ENCODE peak calls at places on chromosome 12, in four cellular contexts. T is prostate gland, H is astrocyte, A is choroid plexus epithelial cell. Q is an unnamed sample.

GRCh38 chr12:101563197-101563596 is 31.6 kb upstream of the MYBPC1 start:
- DNase-seq in H (no peak), A (no peak), T (no peak), Q (no peak)

GRCh38 chr12:81502912-81503695 is 256.0 kb downstream of the PPFIA2 start:
- DNase-seq in A (peak), H (peak), T (no peak), Q (peak)

GRCh38 chr12:47757840-47758583 is 668 bp downstream of the RAPGEF3 start:
- DNase-seq in H (no peak), T (no peak), A (no peak), Q (no peak)

GRCh38 chr12:64681200-64682052 is 71.1 kb downstream of the RASSF3 start:
- DNase-seq in H (no peak), T (no peak), A (no peak), Q (no peak)

GRCh38 chr12:85468356-85469157 is 188.5 kb downstream of the ALX1 start:
- DNase-seq in A (peak), H (peak), T (peak), Q (peak)

GRCh38 chr12:101997102-101997501 is 64.7 kb downstream of the WASHC3 start:
- DNase-seq in H (no peak), A (no peak), T (no peak), Q (no peak)

GRCh38 chr12:111443586-111443985 is 37.9 kb downstream of the SH2B3 start:
- DNase-seq in T (no peak), A (peak), H (no peak), Q (no peak)

GRCh38 chr12:66942741-66943465 is 264.0 kb upstream of the GRIP1 start:
- DNase-seq in H (no peak), A (no peak), T (no peak), Q (no peak)

GRCh38 chr12:95788637-95789036 is 1.9 kb downstream of the NTN4 start:
- DNase-seq in H (peak), T (no peak), A (peak), Q (no peak)

GRCh38 chr12:122079038-122079531 is 529 bp downstream of the MLXIP start:
- DNase-seq in T (no peak), A (no peak), H (no peak), Q (no peak)

GRCh38 chr12:110791589-110791988 is 48.9 kb upstream of the PPP1CC start:
- DNase-seq in T (no peak), H (no peak), A (no peak), Q (no peak)

GRCh38 chr12:32155911-32156585 is 49.4 kb downstream of the BICD1 start:
- DNase-seq in A (no peak), H (no peak), T (no peak), Q (no peak)

GRCh38 chr12:26017484-26018211 is 59.2 kb downstream of the RASSF8 start:
- DNase-seq in T (no peak), A (peak), H (no peak), Q (no peak)

GRCh38 chr12:114355389-114356088 is 50.4 kb downstream of the TBX5 start:
- DNase-seq in H (no peak), A (no peak), T (no peak), Q (no peak)

GRCh38 chr12:49279706-49280159 is 14.9 kb downstream of the TUBA1C start:
- DNase-seq in T (no peak), A (no peak), H (peak), Q (no peak)

GRCh38 chr12:82593901-82594396 is 92.8 kb upstream of the TMTC2 start:
- DNase-seq in A (no peak), H (no peak), T (no peak), Q (no peak)

GRCh38 chr12:63404611-63405010 is 253.6 kb upstream of the AVPR1A start:
- DNase-seq in H (no peak), A (no peak), T (no peak), Q (no peak)

GRCh38 chr12:130435826-130436225 is 98.1 kb downstream of the PIWIL1 start:
- DNase-seq in T (no peak), A (no peak), H (no peak), Q (no peak)

GRCh38 chr12:15208140-15208539 is 13.1 kb downstream of the RERG start:
- DNase-seq in A (peak), T (no peak), H (no peak), Q (no peak)
- TF ChIP-seq CTCF in A (peak), T (no peak), H (peak), Q (no peak)

GRCh38 chr12:52455818-52456217 is 3.9 kb upstream of the KRT6B start:
- DNase-seq in H (no peak), A (peak), T (no peak), Q (no peak)
- H3K4me3 ChIP-seq in H (no peak), A (no peak), T (no peak), Q (no peak)

GRCh38 chr12:127108360-127109215 is 1158.4 kb upstream of the TMEM132C start:
- DNase-seq in A (peak), H (peak), T (peak), Q (peak)
- TF ChIP-seq CTCF in A (peak), H (peak), T (peak), Q (peak)

GRCh38 chr12:6376965-6377666 is 1.8 kb upstream of the SCNN1A start:
- DNase-seq in T (no peak), H (no peak), A (no peak), Q (no peak)

GRCh38 chr12:6374028-6374780 is 1.2 kb downstream of the SCNN1A start:
- DNase-seq in T (no peak), A (no peak), H (no peak), Q (no peak)

GRCh38 chr12:6374781-6375150 is 597 bp downstream of the SCNN1A start:
- DNase-seq in T (no peak), A (no peak), H (no peak), Q (no peak)

GRCh38 chr12:6376079-6376941 is 947 bp upstream of the SCNN1A start:
- DNase-seq in H (peak), A (peak), T (peak), Q (no peak)

GRCh38 chr12:6375269-6376078 is at the start of gene SCNN1A:
- DNase-seq in A (no peak), T (peak), H (no peak), Q (no peak)
- H3K4me3 ChIP-seq in A (no peak), T (peak), H (no peak), Q (no peak)